ENCODE peak calls at places on chromosomes 7 and 10, in four cellular contexts. Z is MM.1S, E is IMR-90, L is kidney epithelial cell. C is an unnamed sample.

GRCh38 chr10:53111529-53111928 is 338.9 kb upstream of the MBL2 start:
- DNase-seq in Z (peak), E (no peak), L (no peak), C (no peak)

GRCh38 chr7:44637788-44638594 is 31.6 kb downstream of the OGDH start:
- DNase-seq in Z (peak), E (peak), L (no peak), C (peak)

GRCh38 chr10:89867964-89868363 is 166.6 kb downstream of the KIF20B start:
- DNase-seq in Z (no peak), E (peak), L (no peak), C (no peak)

GRCh38 chr7:107995184-107996071 is 7.5 kb downstream of the LAMB1 start:
- DNase-seq in Z (no peak), E (peak), L (no peak), C (peak)

GRCh38 chr7:155453296-155454182 is 4.4 kb upstream of the EN2 start:
- DNase-seq in Z (no peak), E (no peak), L (no peak), C (no peak)

GRCh38 chr10:119542357-119542989 is at the start of gene RGS10:
- DNase-seq in Z (peak), E (peak), L (no peak), C (peak)

GRCh38 chr10:26417136-26417535 is 21.0 kb upstream of the APBB1IP start:
- DNase-seq in Z (no peak), E (no peak), L (no peak), C (no peak)

GRCh38 chr7:1219516-1219915 is 13.2 kb upstream of the UNCX start:
- DNase-seq in Z (no peak), E (no peak), L (no peak), C (no peak)

GRCh38 chr7:110759069-110759468 is 331.9 kb upstream of the LRRN3 start:
- DNase-seq in Z (no peak), E (no peak), L (no peak), C (no peak)

GRCh38 chr10:69316313-69317059 is 38.2 kb downstream of the HK1 start:
- DNase-seq in Z (no peak), E (peak), L (no peak), C (peak)

GRCh38 chr10:70122742-70123141 is 9.9 kb downstream of the AIFM2 start:
- DNase-seq in Z (no peak), E (peak), L (no peak), C (no peak)

GRCh38 chr7:36132025-36132424 is 21.0 kb upstream of the EEPD1 start:
- DNase-seq in Z (no peak), E (no peak), L (no peak), C (no peak)

GRCh38 chr10:98033515-98033914 is 3.1 kb upstream of the CRTAC1 start:
- DNase-seq in Z (no peak), E (no peak), L (peak), C (no peak)

GRCh38 chr7:108109216-108109908 is 20.8 kb downstream of the LAMB4 start:
- DNase-seq in Z (peak), E (no peak), L (no peak), C (no peak)

GRCh38 chr7:28768577-28769147 is 189.5 kb downstream of the TRIL start:
- DNase-seq in Z (no peak), E (peak), L (no peak), C (peak)

GRCh38 chr7:351256-351655 is 61.3 kb downstream of the FOXL3 start:
- DNase-seq in Z (no peak), E (no peak), L (no peak), C (no peak)

GRCh38 chr7:102223175-102223574 is 63.5 kb upstream of the SH2B2 start:
- DNase-seq in Z (no peak), E (peak), L (no peak), C (no peak)

GRCh38 chr10:10658157-10658556 is 359.5 kb upstream of the CELF2 start:
- DNase-seq in Z (no peak), E (peak), L (no peak), C (peak)

GRCh38 chr7:18053177-18053928 is 25.7 kb upstream of the PRPS1L1 start:
- DNase-seq in Z (no peak), E (no peak), L (no peak), C (peak)

GRCh38 chr7:910441-910861 is 34.1 kb downstream of the GET4 start:
- DNase-seq in Z (no peak), E (no peak), L (no peak), C (no peak)

GRCh38 chr10:6136215-6137201 is 47.7 kb downstream of the RBM17 start:
- DNase-seq in Z (no peak), E (peak), L (peak), C (peak)

GRCh38 chr10:101065479-101066145 is 3.8 kb downstream of the KAZALD1 start:
- DNase-seq in Z (no peak), E (peak), L (no peak), C (peak)

GRCh38 chr7:25371972-25372371 is 143.7 kb upstream of the NPVF start:
- DNase-seq in Z (no peak), E (no peak), L (no peak), C (no peak)

GRCh38 chr7:14902589-14902963 is at the start of gene DGKB:
- DNase-seq in Z (no peak), E (peak), L (no peak), C (peak)

GRCh38 chr10:61992683-61993629 is 91.5 kb downstream of the ARID5B start:
- DNase-seq in Z (no peak), E (peak), L (no peak), C (peak)

GRCh38 chr7:144834516-144835165 is 1.2 kb downstream of the TPK1 start:
- DNase-seq in Z (peak), E (no peak), L (no peak), C (peak)

GRCh38 chr10:128036746-128037542 is 89.3 kb downstream of the MKI67 start:
- DNase-seq in Z (no peak), E (peak), L (no peak), C (no peak)

GRCh38 chr7:124840435-124840834 is 74.8 kb upstream of the GPR37 start:
- DNase-seq in Z (no peak), E (no peak), L (no peak), C (no peak)

GRCh38 chr10:121058082-121058481 is 206.9 kb downstream of the WDR11 start:
- DNase-seq in Z (no peak), E (no peak), L (no peak), C (no peak)

GRCh38 chr10:121069061-121069850 is 218.1 kb downstream of the WDR11 start:
- DNase-seq in Z (no peak), E (no peak), L (peak), C (no peak)

GRCh38 chr10:121062040-121062574 is 210.9 kb downstream of the WDR11 start:
- DNase-seq in Z (no peak), E (no peak), L (no peak), C (no peak)

GRCh38 chr10:121065330-121065729 is 214.2 kb downstream of the WDR11 start:
- DNase-seq in Z (no peak), E (no peak), L (no peak), C (no peak)

DNA sequence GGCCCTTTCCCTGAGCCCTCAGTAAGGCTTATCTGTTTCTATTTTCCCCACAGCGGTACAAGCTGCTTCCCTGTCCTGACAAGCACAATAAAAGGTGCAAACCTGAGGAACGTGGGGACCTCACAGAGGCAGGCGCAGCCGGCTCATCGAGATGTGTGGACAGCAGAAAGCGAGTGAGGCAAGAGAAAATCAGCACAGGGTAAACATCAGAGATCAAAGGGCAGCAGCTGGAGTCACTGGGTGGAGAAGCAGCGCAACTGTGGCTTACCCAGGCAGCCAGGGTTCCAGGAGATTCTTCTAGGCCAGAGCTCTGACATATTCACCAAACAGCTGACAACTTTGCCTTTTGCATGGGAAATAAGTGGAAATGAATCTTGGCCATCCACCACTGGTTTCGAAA is 212.6 kb downstream of the WDR11 start:
- DNase-seq in Z (no peak), E (no peak), L (no peak), C (no peak)
- TF ChIP-seq CTCF in Z (no peak), E (no peak), L (no peak), C (no peak)

DNA sequence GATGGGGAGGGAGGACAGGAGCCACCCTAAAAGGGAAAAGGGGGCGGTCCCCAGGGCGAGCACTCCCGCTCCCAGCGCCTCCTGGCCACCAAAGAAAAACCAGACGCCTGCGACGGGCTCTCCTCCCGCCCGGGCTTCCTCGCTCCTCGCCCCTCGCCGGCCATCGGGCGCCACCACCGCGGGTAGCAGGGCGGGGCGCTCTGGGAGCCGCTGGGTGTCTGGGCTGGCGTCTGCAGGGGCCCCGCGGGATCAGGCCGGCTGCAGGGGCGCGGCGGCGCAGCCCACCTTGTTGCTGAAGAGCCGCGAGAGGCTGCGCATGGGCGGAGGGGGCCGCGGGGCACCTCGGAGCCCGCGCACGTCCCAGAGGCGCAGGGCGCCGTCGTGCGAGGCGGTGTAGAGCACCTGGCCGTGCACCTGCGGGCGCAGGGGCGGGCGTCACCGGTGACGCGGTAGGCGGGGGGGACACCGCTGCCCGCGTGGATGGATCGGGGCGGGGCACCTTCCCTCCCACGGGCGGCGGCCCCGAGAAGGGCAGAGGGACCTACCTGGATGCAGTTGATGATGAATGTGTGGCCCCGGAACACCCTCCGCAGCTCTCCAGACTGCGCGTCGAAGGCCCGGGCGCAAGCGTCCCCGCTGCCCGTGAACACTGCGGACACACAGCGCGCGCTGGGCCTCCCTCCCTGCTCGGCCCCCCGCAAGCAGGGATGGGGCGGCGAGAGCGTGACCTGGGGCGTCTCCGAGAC is 28.3 kb downstream of the WDR86 start:
- DNase-seq in Z (no peak), E (no peak), L (no peak), C (no peak)
- H3K4me3 ChIP-seq in Z (no peak), E (no peak), L (no peak), C (no peak)

GRCh38 chr10:34664706-34665105 is 150.4 kb downstream of the PARD3 start:
- DNase-seq in Z (no peak), E (no peak), L (no peak), C (no peak)

GRCh38 chr10:34666008-34666700 is 148.9 kb downstream of the PARD3 start:
- DNase-seq in Z (peak), E (peak), L (peak), C (peak)

GRCh38 chr10:34658934-34659333 is 156.2 kb downstream of the PARD3 start:
- DNase-seq in Z (no peak), E (no peak), L (no peak), C (no peak)

GRCh38 chr10:34656676-34657075 is 158.4 kb downstream of the PARD3 start:
- DNase-seq in Z (no peak), E (no peak), L (no peak), C (no peak)

DNA sequence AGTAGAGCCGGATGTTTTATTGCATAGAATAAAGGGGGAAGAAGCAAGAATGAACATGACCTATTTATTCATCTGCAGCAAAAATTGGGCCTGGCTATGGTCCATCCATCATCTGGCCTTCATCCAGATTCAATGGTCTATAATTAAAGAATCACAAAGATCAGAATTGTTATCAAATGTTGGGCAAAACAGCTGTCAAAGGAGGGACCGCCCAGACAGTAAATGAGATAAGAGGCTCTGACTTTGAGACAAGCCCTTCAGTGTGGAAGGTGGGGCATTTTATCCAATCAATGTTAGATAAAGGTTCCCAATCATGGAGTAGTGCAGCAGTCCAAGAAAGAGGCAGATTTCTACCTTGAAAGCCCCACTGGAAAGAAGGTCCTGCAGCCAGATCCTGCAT is 153.5 kb downstream of the PARD3 start:
- DNase-seq in Z (no peak), E (no peak), L (no peak), C (no peak)
- TF ChIP-seq CTCF in Z (no peak), E (no peak), L (no peak), C (no peak)

DNA sequence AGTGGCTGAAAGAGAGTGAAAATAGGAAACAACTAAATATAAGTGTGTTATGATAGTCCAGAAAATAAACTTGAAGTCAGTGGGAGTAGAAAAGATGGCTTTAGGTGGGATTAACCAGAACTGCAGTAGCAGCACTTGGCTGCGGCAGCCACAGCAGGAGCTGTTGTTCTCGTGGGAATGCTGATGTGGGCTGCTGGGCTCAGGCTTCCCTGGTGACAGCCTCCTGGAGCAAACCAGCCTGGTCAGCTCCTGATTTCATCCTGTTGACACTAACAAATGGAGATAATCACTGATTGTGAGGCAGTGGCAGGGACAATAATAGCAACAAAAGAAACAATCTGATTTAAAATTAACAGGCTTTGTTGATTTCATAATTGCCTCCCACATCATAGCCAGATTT is 134.2 kb downstream of the CCNY start:
- DNase-seq in Z (no peak), E (no peak), L (no peak), C (no peak)
- H3K4me3 ChIP-seq in Z (no peak), E (no peak), L (no peak), C (no peak)

GRCh38 chr7:128833148-128833938 is 3.1 kb downstream of the FLNC start:
- DNase-seq in Z (no peak), E (peak), L (no peak), C (peak)

GRCh38 chr7:128831178-128831993 is 1.2 kb downstream of the FLNC start:
- DNase-seq in Z (no peak), E (peak), L (no peak), C (peak)

GRCh38 chr7:128833939-128834310 is 3.7 kb downstream of the FLNC start:
- DNase-seq in Z (no peak), E (no peak), L (no peak), C (peak)

GRCh38 chr7:128832880-128833147 is 2.6 kb downstream of the FLNC start:
- DNase-seq in Z (no peak), E (no peak), L (no peak), C (no peak)

GRCh38 chr7:128831994-128832879 is 2.0 kb downstream of the FLNC start:
- DNase-seq in Z (no peak), E (peak), L (no peak), C (peak)
- TF ChIP-seq CTCF in Z (no peak), E (no peak), L (no peak), C (no peak)